ENCODE peak calls at places on chromosomes 4 and X, in four cellular contexts. W is mesendoderm, G is neuronal stem cell, E is IMR-90. X is an unnamed sample.

GRCh38 chrX:50770702-50771101 is 43.3 kb downstream of the SHROOM4 start:
- DNase-seq in W (peak), G (no peak), E (no peak), X (no peak)

GRCh38 chrX:101931104-101931493 is 728 bp downstream of the ZMAT1 start:
- DNase-seq in W (no peak), G (peak), E (no peak), X (no peak)

GRCh38 chr4:19961092-19961491 is 290.6 kb upstream of the SLIT2 start:
- DNase-seq in W (no peak), G (no peak), E (peak), X (peak)

GRCh38 chrX:70908541-70908940 is at the start of gene TEX11:
- DNase-seq in W (peak), G (no peak), E (no peak), X (no peak)

GRCh38 chr4:98614655-98615054 is 43.8 kb downstream of the TSPAN5 start:
- DNase-seq in W (no peak), G (no peak), E (no peak), X (no peak)

GRCh38 chrX:150146271-150146888 is 208.1 kb upstream of the EOLA2 start:
- DNase-seq in W (peak), G (no peak), E (no peak), X (no peak)

GRCh38 chrX:110276778-110277177 is 41.1 kb downstream of the AMMECR1 start:
- DNase-seq in W (no peak), G (no peak), E (no peak), X (no peak)

GRCh38 chrX:115378471-115378870 is 89.0 kb downstream of the LUZP4 start:
- DNase-seq in W (no peak), G (no peak), E (peak), X (no peak)

GRCh38 chr4:106284227-106284626 is 31.8 kb downstream of the TBCK start:
- DNase-seq in W (no peak), G (no peak), E (no peak), X (no peak)

GRCh38 chr4:27807207-27807606 is 946.6 kb downstream of the STIM2 start:
- DNase-seq in W (no peak), G (no peak), E (peak), X (peak)

GRCh38 chr4:143381171-143382118 is 44.8 kb downstream of the GAB1 start:
- DNase-seq in W (peak), G (no peak), E (peak), X (peak)

GRCh38 chr4:54063224-54063623 is 1.2 kb downstream of the CHIC2 start:
- DNase-seq in W (no peak), G (no peak), E (peak), X (peak)

DNA sequence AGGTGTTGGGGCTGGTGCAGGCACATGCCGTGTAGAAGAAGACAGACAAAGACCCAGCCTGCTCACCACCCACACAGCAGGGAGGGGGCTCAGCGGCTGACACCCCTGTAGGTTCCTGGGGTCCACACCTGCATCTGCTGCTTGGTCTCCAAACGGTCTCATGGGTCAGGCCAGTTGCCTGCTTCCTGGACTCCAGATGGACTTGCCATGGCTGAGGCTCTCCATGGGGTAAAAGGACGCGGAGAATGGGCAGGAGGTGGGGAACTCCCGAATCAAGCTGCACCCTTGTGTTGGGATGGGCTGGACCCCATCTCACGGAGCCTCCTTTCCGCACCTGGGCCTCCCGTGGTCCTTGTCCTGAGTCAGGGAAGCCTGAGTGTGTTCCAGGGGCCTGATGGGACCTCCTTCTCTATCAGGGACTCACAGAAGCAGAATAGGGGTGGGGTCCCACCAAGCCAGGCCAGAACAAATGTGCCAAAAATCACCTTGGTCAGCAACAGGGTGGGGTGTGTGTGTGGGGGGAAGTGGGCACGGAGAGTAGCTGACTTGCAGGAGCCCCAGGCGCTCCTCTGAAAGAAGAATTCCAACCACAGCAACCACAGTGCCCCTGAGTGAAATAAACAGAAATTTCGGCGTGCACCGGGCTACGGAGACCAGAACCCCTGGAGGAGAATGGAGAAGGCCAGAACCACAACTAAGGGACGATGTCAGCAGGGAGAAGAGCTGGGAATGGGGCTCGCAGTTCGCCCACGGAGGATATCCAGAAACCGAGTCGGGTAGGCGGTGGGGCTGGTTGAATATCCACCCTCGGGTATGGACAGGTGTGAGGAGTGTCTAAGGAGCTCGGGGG is 11.8 kb upstream of the ASMTL start:
- DNase-seq in W (no peak), G (no peak), E (no peak), X (no peak)
- H2BK15ac ChIP-seq in W (no peak), G (peak), E (no peak), X (no peak)

GRCh38 chrX:12975999-12976558 is 1.2 kb downstream of the TMSB4X start:
- DNase-seq in W (peak), G (peak), E (peak), X (peak)
- H2BK5ac ChIP-seq in W (no peak), G (peak), E (peak), X (peak)

DNA sequence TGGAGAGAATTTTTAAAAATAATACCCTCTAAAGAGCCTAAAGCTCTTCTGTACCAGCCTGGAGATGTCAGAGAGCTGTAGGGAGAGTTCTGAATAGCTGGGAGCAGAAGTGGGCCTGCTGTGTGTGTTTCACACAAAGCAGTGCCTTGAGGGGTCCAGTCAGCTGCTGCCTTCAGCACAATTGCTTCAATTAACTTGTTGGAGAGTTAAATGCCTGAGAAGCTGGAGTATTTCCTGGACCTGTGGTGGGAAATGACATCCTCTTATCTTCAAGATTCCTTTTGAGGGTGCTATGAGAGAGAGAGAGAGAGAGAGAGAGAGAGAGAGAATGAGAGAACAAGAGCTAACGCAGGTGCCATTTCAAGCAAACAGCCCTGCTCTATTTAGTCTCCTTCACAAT is 96.2 kb upstream of the IL1RAPL2 start:
- DNase-seq in W (peak), G (no peak), E (no peak), X (no peak)
- H3K4me3 ChIP-seq in W (no peak), G (no peak), E (no peak), X (no peak)

DNA sequence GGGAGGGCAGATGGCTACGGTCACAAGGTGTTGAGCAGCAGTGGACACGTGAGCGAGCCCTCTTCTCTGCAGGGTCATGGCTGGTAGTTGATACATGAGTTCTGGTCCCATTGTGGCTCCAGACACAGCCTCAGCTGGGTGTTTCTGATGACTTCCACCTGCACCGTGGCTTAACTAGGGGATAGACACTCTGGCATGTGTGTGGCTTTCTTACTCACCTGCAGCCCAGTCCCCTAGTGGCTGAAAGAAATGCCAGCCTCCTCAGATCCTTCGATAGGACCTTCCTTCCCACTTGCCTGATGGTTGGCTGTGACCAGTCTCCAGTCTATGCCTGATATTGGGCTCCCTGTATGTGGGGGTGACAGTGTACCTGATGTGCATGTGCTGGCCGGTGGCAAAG is 5.0 kb downstream of the GPR78 start:
- DNase-seq in W (peak), G (no peak), E (no peak), X (no peak)
- H2BK15ac ChIP-seq in W (no peak), G (no peak), E (no peak), X (no peak)

DNA sequence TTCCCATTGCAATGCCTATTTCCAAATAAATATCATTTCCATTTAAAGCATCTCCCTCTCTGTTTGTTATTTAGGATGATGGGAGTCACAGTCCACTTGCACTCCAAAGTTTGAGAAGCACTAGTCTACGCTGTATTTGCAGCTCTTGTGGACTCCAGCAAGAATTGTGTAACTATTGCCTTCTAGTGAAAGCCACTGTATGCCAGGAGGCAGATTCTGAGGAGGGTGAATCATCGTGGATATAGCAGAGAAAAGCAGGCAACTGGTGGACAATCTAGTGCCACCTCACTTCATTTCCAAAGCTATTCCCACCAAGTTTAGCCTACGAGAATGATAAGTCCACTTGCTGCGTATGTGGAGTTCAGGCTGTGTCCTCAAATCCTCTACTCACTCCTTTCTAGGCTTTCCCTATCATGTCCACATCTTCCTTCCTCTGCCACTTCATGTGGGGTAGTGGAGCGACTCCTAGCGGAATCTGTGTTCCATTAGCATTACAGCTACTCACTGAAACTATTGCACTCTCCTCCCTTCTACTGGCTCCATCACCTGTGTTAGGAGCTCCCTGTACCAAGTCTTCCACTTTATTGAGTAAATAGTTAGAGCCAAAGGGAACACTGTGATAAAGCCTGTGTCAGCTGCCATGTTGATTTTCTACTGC is 501.8 kb upstream of the GALNT7 start:
- DNase-seq in W (peak), G (no peak), E (peak), X (peak)
- H2BK5ac ChIP-seq in W (no peak), G (no peak), E (no peak), X (no peak)

DNA sequence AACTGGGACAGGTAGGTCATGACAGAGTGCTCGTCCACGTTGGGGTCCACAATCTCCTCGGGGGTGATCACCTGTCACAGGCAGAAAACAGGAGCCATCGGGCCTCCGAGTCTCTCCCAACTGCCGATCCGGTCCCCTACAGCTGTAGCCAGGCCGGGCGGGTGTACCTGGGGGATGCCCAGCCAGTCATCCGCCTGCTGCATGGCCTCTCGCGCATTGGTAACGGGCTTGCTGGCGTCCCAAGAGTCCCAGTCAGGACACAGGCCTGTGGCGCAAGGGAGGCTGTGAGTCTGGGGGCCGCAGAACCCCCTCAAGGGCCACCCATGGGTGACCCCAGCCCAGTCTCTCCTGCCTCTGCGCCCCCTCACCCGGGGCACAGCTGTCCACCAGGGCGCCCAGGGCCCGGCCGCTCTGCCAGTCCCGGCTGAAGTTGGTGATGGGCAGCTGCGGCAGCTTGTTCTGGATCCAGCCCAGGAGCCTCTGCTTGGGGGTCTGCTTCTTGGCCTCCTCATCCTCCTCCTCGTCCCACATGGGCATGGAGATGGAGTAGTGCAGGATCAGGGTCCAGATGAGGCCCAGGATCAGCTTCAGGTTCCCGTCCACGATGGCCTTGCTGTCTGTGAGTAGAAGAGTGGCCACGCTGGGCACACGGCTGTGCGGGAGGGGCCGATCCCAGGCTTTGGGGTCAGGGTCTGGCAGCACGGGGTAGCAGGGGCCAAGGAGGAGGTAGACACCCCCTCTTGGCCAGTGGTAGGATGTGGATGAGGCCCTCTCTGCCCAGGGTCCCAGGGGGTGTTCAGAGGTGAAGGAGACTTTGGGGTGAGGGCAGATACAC is 6.7 kb downstream of the FLNA start:
- DNase-seq in W (no peak), G (no peak), E (no peak), X (no peak)
- H3K4me3 ChIP-seq in W (no peak), G (peak), E (peak), X (peak)

GRCh38 chr4:1775731-1776500 is 17.2 kb upstream of the FGFR3 start:
- DNase-seq in W (no peak), G (no peak), E (no peak), X (no peak)
- H2BK15ac ChIP-seq in W (no peak), G (peak), E (no peak), X (no peak)

GRCh38 chr4:140697709-140698560 is 58.2 kb downstream of the TBC1D9 start:
- DNase-seq in W (no peak), G (no peak), E (no peak), X (no peak)
- H2BK5ac ChIP-seq in W (no peak), G (no peak), E (no peak), X (no peak)